ENCODE peak calls at places on chromosome 5, in nine cellular contexts. U is GM23338, J is AG10803, I is dorsolateral prefrontal cortex, E is epithelial cell of esophagus, P is fibroblast of lung, B is cardiac muscle cell, N is brain microvascular endothelial cell, H is testis. Q is an unnamed sample.
A peak's percentile ranks its signal among the peaks of the same experiment; 100 is the strongest.

GRCh38 chr5:1113332-1113690 is 1.4 kb upstream of the SLC12A7 start:
- DNase-seq in U (no peak), J (no peak), I (no peak), E (no peak), P (no peak), B (no peak), N (no peak), H (no peak), Q (no peak)

GRCh38 chr5:176732306-176732705 is 78.1 kb upstream of the UNC5A start:
- DNase-seq in U (no peak), J (no peak), I (no peak), E (no peak), P (no peak), B (no peak), N (no peak), H (no peak), Q (no peak)

GRCh38 chr5:43683884-43684471 is 81.0 kb downstream of the NNT start:
- DNase-seq in U (no peak), J (no peak), I (no peak), E (no peak), P (no peak), B (no peak), N (no peak), H (no peak), Q (no peak)

GRCh38 chr5:137825165-137825564 is 42.5 kb upstream of the MYOT start:
- DNase-seq in U (peak; percentile 16), J (no peak), I (no peak), E (peak; percentile 56), P (peak; percentile 21), B (no peak), N (peak; percentile 17), H (no peak), Q (no peak)

GRCh38 chr5:159290741-159291140 is 27.7 kb downstream of the UBLCP1 start:
- DNase-seq in U (no peak), J (peak; percentile 7), I (no peak), E (peak; percentile 36), P (peak; percentile 66), B (no peak), N (no peak), H (no peak), Q (no peak)

GRCh38 chr5:54013556-54014157 is 296.7 kb downstream of the ARL15 start:
- DNase-seq in U (no peak), J (peak; percentile 91), I (no peak), E (peak; percentile 97), P (peak; percentile 89), B (no peak), N (peak; percentile 87), H (no peak), Q (peak; percentile 46)

GRCh38 chr5:10892135-10892910 is 131.3 kb upstream of the DAP start:
- DNase-seq in U (no peak), J (peak; percentile 33), I (no peak), E (peak; percentile 4), P (peak; percentile 45), B (no peak), N (no peak), H (no peak), Q (no peak)

GRCh38 chr5:57896596-57896995 is 414.0 kb upstream of the ACTBL2 start:
- DNase-seq in U (no peak), J (no peak), I (no peak), E (no peak), P (no peak), B (no peak), N (no peak), H (no peak), Q (no peak)

GRCh38 chr5:18220631-18221030 is 586.4 kb downstream of the TAF11L14 start:
- DNase-seq in U (no peak), J (no peak), I (no peak), E (peak; percentile 63), P (no peak), B (no peak), N (no peak), H (no peak), Q (no peak)

GRCh38 chr5:179914032-179914755 is 6.5 kb upstream of the TBC1D9B start:
- DNase-seq in U (peak; percentile 14), J (peak; percentile 64), I (no peak), E (peak; percentile 99), P (peak; percentile 42), B (no peak), N (peak; percentile 18), H (no peak), Q (peak; percentile 4)
- TF ChIP-seq CTCF in U (no peak), J (no peak), I (no peak), E (no peak), P (no peak), B (no peak), N (no peak), H (no peak), Q (no peak)

GRCh38 chr5:134580001-134580460 is 52.6 kb downstream of the SAR1B start:
- DNase-seq in U (no peak), J (no peak), I (no peak), E (no peak), P (no peak), B (no peak), N (no peak), H (no peak), Q (no peak)
- H3K4me3 ChIP-seq in U (no peak overlapping the region), J (no peak overlapping the region), I (no peak overlapping the region), E (no peak overlapping the region), P (no peak overlapping the region), B (no peak overlapping the region), N (no peak overlapping the region), H (no peak overlapping the region), Q (no peak overlapping the region)

DNA sequence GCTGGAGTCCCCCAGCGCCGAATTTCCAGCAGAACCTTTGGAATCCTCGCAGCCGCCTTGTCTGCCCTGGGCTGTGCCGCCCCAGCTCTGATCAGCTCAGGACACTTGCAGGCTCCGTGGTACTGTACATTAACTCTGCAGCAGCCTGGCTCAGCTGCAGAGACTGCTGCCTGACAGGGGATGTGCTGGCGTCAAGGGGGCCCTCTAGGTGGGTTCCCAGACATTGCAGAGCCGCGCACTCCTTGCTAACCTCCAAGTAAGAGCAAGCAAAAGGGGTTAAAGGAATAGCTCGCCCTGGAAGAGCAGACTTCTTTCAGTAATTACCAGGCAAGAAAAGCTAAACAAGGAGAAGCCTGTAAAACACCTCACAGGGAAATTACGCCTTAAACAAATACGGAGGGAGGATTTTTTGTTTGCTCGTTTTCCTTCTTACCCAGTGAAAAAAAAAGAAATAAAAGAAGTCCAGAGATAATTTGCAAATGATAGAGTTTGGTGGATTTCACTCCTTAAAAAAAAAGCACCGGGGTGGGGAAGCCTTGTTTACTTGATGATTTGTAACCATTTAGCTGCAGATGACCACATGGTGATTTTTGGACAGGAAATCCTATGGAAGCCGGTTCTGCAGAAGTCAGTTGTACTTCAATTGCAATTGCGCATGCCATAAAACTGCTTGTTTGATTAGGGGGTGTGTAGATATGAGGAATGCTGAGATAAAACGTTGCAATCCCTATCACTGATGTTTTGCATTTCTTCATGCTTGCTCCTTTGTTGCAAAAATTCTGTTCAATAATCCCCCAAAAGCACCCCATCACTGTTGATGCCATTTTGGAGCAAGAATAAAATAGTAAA is 305.8 kb downstream of the PDE4D start:
- DNase-seq in U (peak; percentile 88), J (peak; percentile 67), I (peak; percentile 91), E (peak; percentile 51), P (peak; percentile 87), B (peak; percentile 91), N (peak; percentile 74), H (peak; percentile 65), Q (no peak)
- TF ChIP-seq CTCF in U (peak; percentile 59), J (no peak), I (peak; percentile 43), E (no peak), P (peak; percentile 29), B (peak; percentile 44), N (peak; percentile 65), H (no peak), Q (peak; percentile 31)

DNA sequence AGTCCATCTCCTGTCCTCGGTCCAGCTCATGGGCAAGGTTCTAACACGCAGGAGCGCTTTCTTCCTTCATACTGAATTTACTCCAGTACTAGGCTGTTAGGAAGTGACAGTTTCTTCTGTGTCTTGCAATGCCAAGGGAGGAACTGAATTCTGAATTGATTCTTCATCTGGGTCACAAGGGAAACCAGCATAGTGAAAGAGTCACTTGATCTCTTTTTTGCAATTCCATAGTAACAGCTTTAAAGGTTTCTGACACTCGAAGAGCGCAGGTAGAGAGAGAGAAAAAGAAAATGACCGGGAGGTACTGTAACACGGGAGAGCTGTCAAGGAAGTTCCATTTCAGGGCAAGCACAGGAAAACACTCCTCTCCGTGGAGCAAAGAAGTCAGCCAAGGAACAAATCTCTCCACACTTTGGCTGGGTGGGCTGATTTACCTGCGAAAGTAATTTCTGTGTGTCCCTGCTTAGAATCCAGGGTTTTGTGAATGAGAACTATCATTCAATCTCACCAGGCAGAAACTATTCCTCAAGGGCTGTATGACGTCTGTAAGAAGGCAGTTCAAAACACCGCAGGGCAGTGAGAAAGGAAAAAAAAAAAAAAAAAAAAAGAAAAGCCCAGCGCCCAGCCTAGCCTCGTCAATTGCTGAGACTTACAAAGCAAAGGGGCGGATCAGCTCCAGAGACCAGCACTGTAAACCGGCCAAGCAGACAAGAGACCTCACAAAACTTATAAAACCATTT is 617.8 kb downstream of the PDE4D start:
- DNase-seq in U (peak; percentile 75), J (peak; percentile 4), I (no peak), E (peak; percentile 70), P (peak; percentile 67), B (peak; percentile 69), N (peak; percentile 77), H (peak; percentile 18), Q (no peak)
- H3K4me3 ChIP-seq in U (peak overlapping the region; percentile 44), J (peak overlapping the region; percentile 47), I (peak overlapping the region; percentile 56), E (peak overlapping the region; percentile 50), P (peak overlapping the region; percentile 34), B (peak overlapping the region; percentile 22), N (peak overlapping the region; percentile 62), H (peak overlapping the region; percentile 3), Q (peak overlapping the region; percentile 39)

GRCh38 chr5:126492939-126493338 is 69.7 kb downstream of the GRAMD2B start:
- DNase-seq in U (peak; percentile 47), J (no peak), I (no peak), E (peak; percentile 39), P (peak; percentile 28), B (no peak), N (no peak), H (peak; percentile 52), Q (no peak)
- TF ChIP-seq CTCF in U (peak; percentile 75), J (no peak), I (peak; percentile 28), E (peak; percentile 40), P (no peak), B (peak; percentile 45), N (peak; percentile 66), H (peak; percentile 45), Q (no peak)

DNA sequence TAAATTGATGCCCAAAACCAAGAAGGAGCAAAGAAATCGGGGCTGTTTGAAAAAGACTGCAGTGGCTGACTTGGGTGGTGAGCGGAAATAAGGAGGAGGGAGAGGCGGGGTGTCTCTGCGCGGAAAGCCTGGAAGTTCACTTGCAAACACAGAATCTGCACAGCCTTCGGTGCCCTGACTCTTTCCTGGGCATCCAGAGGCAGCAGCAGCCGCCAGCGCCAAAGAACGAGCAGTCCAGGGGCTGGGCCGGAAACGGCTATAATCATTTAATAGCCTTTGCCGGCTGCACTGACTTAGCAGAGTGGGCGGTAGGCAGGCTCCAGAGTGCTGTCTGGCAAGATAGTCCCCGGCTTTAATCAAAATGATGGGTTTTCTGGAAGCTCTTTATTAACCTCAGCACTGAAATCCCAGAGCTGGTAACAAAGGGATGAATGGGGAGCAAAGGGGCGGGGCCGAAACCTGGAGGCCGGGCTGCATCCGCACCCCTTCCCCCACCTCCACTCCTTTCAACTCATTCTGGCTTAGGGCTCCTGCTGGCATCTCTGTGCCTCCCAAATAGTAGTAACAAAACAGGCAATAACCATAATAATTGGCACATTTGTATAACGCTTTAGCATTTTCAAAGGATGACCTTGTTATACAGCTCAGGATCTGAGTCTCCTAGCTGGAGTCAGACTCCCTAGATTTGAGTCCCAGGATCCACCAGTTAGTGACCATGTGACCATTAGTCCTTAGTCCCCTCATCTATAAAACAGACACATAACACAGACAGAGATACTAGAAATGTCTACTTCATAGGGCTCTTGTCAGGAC is 35.8 kb downstream of the PCDHAC2 start:
- DNase-seq in U (peak; percentile 96), J (no peak), I (peak; percentile 52), E (no peak), P (no peak), B (peak; percentile 55), N (no peak), H (peak; percentile 45), Q (no peak)
- H3K4me3 ChIP-seq in U (peak overlapping the region; percentile 55), J (no peak overlapping the region), I (peak overlapping the region; percentile 51), E (peak overlapping the region; percentile 7), P (no peak overlapping the region), B (peak overlapping the region; percentile 9), N (no peak overlapping the region), H (no peak overlapping the region), Q (no peak overlapping the region)